ENCODE peak calls at places on chromosomes 6 and 20, in four cellular contexts. W is GM12891, T is H1, V is SK-N-SH. M is an unnamed sample.

GRCh38 chr6:150880336-150880735 is 14.8 kb downstream of the MTHFD1L start:
- DNase-seq in W (no peak), T (no peak), V (no peak), M (no peak)

GRCh38 chr6:16760536-16761468 is at the start of gene ATXN1:
- DNase-seq in W (peak; percentile 30), T (no peak), V (peak; percentile 80), M (peak; percentile 41)

GRCh38 chr6:116088946-116089345 is 11.7 kb upstream of the NT5DC1 start:
- DNase-seq in W (no peak), T (no peak), V (no peak), M (no peak)

GRCh38 chr20:41178904-41179432 is 41.6 kb downstream of the PLCG1 start:
- DNase-seq in W (no peak), T (no peak), V (no peak), M (no peak)

GRCh38 chr20:34435589-34435988 is 72.5 kb downstream of the ITCH start:
- DNase-seq in W (no peak), T (no peak), V (no peak), M (no peak)

GRCh38 chr6:2204272-2204671 is 41.1 kb downstream of the GMDS start:
- DNase-seq in W (no peak), T (no peak), V (no peak), M (no peak)

GRCh38 chr6:1903780-1904493 is 294.2 kb downstream of the FOXC1 start:
- DNase-seq in W (no peak), T (no peak), V (peak; percentile 71), M (no peak)

GRCh38 chr20:7155794-7156193 is 388.3 kb downstream of the BMP2 start:
- DNase-seq in W (no peak), T (no peak), V (no peak), M (no peak)

GRCh38 chr6:26330835-26331808 is 33.9 kb upstream of the BTN3A2 start:
- DNase-seq in W (no peak), T (no peak), V (peak; percentile 9), M (no peak)

GRCh38 chr6:56168601-56169000 is 78.8 kb downstream of the COL21A1 start:
- DNase-seq in W (no peak), T (no peak), V (no peak), M (no peak)

GRCh38 chr20:63735859-63736718 is at the start of gene LIME1:
- DNase-seq in W (peak; percentile 80), T (no peak), V (peak; percentile 28), M (peak; percentile 68)

GRCh38 chr6:152089992-152090391 is 282.5 kb downstream of the ESR1 start:
- DNase-seq in W (no peak), T (no peak), V (no peak), M (no peak)

GRCh38 chr6:79635179-79635578 is 4.0 kb downstream of the SH3BGRL2 start:
- DNase-seq in W (no peak), T (no peak), V (no peak), M (no peak)

GRCh38 chr6:13915566-13916229 is 9.1 kb upstream of the RNF182 start:
- DNase-seq in W (no peak), T (no peak), V (no peak), M (no peak)

GRCh38 chr6:134470090-134470975 is 152.4 kb upstream of the SGK1 start:
- DNase-seq in W (no peak), T (no peak), V (no peak), M (no peak)

GRCh38 chr6:138567052-138567451 is 67.8 kb upstream of the NHSL1 start:
- DNase-seq in W (no peak), T (no peak), V (no peak), M (no peak)

GRCh38 chr6:25165181-25165580 is 114.0 kb upstream of the CARMIL1 start:
- DNase-seq in W (no peak), T (no peak), V (no peak), M (no peak)

GRCh38 chr6:135299256-135299655 is 118.1 kb downstream of the MYB start:
- DNase-seq in W (no peak), T (no peak), V (no peak), M (no peak)

GRCh38 chr20:23132930-23133559 is 46.9 kb upstream of the CD93 start:
- DNase-seq in W (no peak), T (no peak), V (no peak), M (no peak)

GRCh38 chr20:17617868-17618672 is 48.2 kb downstream of the DSTN start:
- DNase-seq in W (peak; percentile 8), T (no peak), V (peak; percentile 14), M (peak; percentile 5)

GRCh38 chr20:31523361-31524283 is 9.4 kb downstream of the HM13 start:
- DNase-seq in W (no peak), T (no peak), V (no peak), M (no peak)

GRCh38 chr6:152696543-152696942 is 1.2 kb upstream of the MYCT1 start:
- DNase-seq in W (no peak), T (no peak), V (no peak), M (no peak)

GRCh38 chr6:317452-318144 is 25.3 kb downstream of the DUSP22 start:
- DNase-seq in W (no peak), T (no peak), V (no peak), M (no peak)

GRCh38 chr6:27630727-27631613 is 158.1 kb upstream of the ZNF184 start:
- DNase-seq in W (no peak), T (peak; percentile 82), V (peak; percentile 52), M (no peak)

GRCh38 chr6:19803331-19804330 is 33.5 kb upstream of the ID4 start:
- DNase-seq in W (no peak), T (no peak), V (no peak), M (no peak)

GRCh38 chr6:35034411-35035171 is 106.5 kb downstream of the TCP11 start:
- DNase-seq in W (no peak), T (no peak), V (no peak), M (no peak)

GRCh38 chr20:51275816-51276215 is 252.9 kb upstream of the KCNG1 start:
- DNase-seq in W (no peak), T (no peak), V (no peak), M (no peak)

GRCh38 chr20:17557675-17558006 is 12.2 kb upstream of the DSTN start:
- DNase-seq in W (no peak), T (no peak), V (no peak), M (no peak)

GRCh38 chr6:150557043-150557599 is 42.6 kb upstream of the PLEKHG1 start:
- DNase-seq in W (no peak), T (no peak), V (no peak), M (no peak)

GRCh38 chr6:33312361-33313104 is 1.3 kb downstream of the TAPBP start:
- DNase-seq in W (peak; percentile 73), T (no peak), V (peak; percentile 75), M (peak; percentile 86)
- TF ChIP-seq POLR2AphosphoS5 in W (peak; percentile 63), T (no peak), V (no peak), M (no peak)

DNA sequence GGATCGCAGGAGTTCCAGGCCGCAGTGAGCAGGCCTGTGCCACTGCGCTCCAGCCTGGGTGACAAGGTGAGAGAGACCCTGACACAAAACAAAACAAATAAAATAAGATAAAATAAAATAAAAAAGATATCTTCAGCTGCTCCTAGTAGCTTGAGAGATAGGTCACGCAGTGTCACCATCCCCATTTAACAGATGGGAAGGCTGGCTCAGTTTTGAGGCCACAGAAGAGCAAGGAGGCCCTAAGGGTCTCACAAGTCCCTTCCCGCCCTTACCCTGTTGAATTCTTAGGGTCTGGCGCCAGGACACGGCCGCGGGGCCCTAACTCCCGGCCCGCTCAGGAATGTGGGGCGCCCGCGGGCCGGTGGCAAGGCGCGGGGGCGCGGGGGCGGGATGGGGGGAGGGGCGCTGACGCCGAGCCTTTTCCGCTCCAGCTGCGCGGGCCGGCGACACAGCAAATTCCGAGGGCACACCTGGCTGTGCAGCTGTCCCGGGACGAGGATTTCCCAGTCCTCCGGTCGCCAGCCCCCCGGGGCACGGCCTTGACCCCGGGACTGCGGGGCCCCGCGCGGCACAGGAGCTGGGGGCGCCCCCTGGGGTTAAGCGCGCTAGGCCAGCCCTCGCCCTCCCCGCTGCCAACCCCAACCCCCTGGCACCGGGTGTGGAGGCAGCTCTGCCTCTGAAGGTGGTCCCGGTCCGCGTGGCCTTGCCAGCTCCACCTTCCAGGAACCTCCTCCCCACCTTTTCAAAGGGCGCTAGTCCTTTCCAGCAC is 10.3 kb upstream of the R3HDML start:
- DNase-seq in W (no peak), T (no peak), V (peak; percentile 52), M (no peak)
- TF ChIP-seq TAF1 in W (no peak), T (no peak), V (no peak), M (no peak)

DNA sequence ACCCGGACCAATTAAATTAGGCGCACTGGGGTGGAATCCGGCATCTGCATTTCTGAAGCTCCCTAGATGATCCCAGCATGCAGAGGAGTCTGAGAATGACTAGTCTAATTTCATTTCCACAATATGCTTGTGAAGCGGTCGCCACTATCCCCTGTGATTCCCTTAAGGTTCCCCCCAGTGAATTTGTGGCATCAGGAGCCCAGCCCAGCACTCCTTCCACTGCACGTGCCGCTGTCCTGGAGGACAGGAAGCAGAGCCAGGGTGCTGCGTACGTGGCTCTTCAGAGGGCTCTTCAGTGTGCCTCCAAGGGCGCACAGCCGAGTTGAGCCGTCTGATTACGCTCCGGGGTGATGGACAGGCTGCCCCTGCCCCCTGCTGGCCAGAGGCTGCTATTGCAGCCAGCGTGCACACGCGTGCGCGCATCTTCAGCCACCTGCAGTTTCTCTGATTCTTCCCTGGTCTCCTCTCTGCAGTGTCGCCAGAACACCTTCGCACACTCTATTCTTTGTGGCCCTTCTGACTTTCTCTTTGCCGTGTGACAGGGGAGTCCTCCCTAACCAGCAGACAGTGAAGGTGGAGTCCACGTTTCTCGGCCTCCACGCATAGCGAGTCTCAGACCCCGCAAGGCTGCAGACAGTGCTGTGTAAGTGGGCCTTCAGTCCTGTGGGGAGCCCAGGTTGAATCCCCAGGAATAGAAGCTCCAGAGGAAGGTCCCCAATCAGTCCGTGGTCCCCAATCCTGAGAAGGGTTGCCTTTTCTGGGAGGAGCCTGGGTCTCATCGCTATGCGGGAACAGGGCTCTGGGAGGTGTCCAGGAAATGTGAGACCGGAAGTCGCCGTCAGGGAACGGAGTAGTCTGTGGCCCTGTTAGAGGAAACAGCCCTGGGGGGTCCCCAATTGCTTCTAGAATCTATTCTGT is 16.5 kb upstream of the NCR2 start:
- DNase-seq in W (peak; percentile 66), T (peak; percentile 82), V (peak; percentile 84), M (peak; percentile 58)
- TF ChIP-seq POLR2AphosphoS5 in W (no peak), T (peak; percentile 44), V (no peak), M (peak; percentile 31)

GRCh38 chr6:158707120-158707519 is 57.3 kb downstream of the SYTL3 start:
- DNase-seq in W (no peak), T (no peak), V (no peak), M (no peak)

GRCh38 chr6:158707826-158708225 is 58.0 kb downstream of the SYTL3 start:
- DNase-seq in W (no peak), T (no peak), V (no peak), M (no peak)

GRCh38 chr6:158706369-158706982 is 56.6 kb downstream of the SYTL3 start:
- DNase-seq in W (no peak), T (no peak), V (peak; percentile 75), M (no peak)

GRCh38 chr6:158709809-158710208 is 60.0 kb downstream of the SYTL3 start:
- DNase-seq in W (no peak), T (no peak), V (no peak), M (no peak)

DNA sequence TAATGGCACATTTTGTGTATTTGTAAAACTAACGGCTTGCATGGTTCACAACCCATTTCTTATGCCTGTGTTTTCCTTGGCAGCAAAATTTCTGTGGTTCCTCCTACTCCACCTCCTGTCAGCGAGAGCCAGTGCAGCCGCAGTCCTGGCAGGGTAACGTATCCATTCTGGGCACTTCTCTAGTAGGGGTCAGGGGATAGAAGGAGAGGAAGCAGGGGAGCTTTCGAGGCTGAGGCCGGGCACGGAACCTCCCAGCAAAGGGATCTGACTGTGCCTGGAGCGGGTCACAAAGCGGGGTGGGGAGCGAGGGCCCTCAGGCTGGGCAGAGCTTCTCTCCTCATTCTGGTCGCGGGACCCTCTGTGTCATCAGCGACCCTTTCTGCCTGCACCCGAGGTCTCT is 58.4 kb downstream of the SYTL3 start:
- DNase-seq in W (no peak), T (no peak), V (no peak), M (no peak)
- TF ChIP-seq TAF1 in W (no peak), T (no peak), V (no peak), M (no peak)